ENCODE peak calls at places on chromosomes 16 and 17, in eight cellular contexts. One of them, this sample, is unnamed.

GRCh38 chr16:2728034-2728433 is 8.0 kb upstream of the PRSS27 start:
- DNase-seq in WTC11: no peak
- DNase-seq in HepG2: no peak
- DNase-seq in HCT116: no peak
- DNase-seq in A549: no peak
- DNase-seq in endothelial cell of umbilical vein: no peak
- DNase-seq in K562: no peak
- DNase-seq in SK-N-SH: no peak
- DNase-seq in this sample: no peak

GRCh38 chr16:81451753-81452680 is 7.4 kb downstream of the CMIP start:
- DNase-seq in endothelial cell of umbilical vein: no peak
- DNase-seq in A549: no peak
- DNase-seq in HCT116: no peak
- DNase-seq in K562: peak
- DNase-seq in HepG2: peak
- DNase-seq in SK-N-SH: no peak
- DNase-seq in WTC11: no peak
- DNase-seq in this sample: peak

GRCh38 chr17:41655611-41656111 is 31.3 kb upstream of the KRT17 start:
- DNase-seq in HepG2: no peak
- DNase-seq in SK-N-SH: no peak
- DNase-seq in HCT116: no peak
- DNase-seq in endothelial cell of umbilical vein: no peak
- DNase-seq in A549: peak
- DNase-seq in K562: no peak
- DNase-seq in WTC11: peak
- DNase-seq in this sample: no peak

GRCh38 chr17:27218719-27219488 is 75.0 kb upstream of the WSB1 start:
- DNase-seq in HCT116: no peak
- DNase-seq in HepG2: no peak
- DNase-seq in K562: no peak
- DNase-seq in A549: no peak
- DNase-seq in SK-N-SH: no peak
- DNase-seq in WTC11: no peak
- DNase-seq in endothelial cell of umbilical vein: no peak
- DNase-seq in this sample: no peak

GRCh38 chr16:22139732-22140131 is 22.6 kb upstream of the SDR42E2 start:
- DNase-seq in HCT116: no peak
- DNase-seq in endothelial cell of umbilical vein: no peak
- DNase-seq in SK-N-SH: no peak
- DNase-seq in A549: no peak
- DNase-seq in WTC11: no peak
- DNase-seq in K562: no peak
- DNase-seq in HepG2: no peak
- DNase-seq in this sample: no peak

GRCh38 chr17:57114085-57114673 is 29.1 kb downstream of the AKAP1 start:
- DNase-seq in SK-N-SH: peak
- DNase-seq in WTC11: peak
- DNase-seq in HCT116: no peak
- DNase-seq in K562: peak
- DNase-seq in A549: peak
- DNase-seq in HepG2: peak
- DNase-seq in endothelial cell of umbilical vein: peak
- DNase-seq in this sample: peak

GRCh38 chr17:65283704-65284103 is 146.5 kb downstream of the RGS9 start:
- DNase-seq in WTC11: no peak
- DNase-seq in HepG2: no peak
- DNase-seq in endothelial cell of umbilical vein: peak
- DNase-seq in HCT116: no peak
- DNase-seq in K562: no peak
- DNase-seq in SK-N-SH: no peak
- DNase-seq in A549: no peak
- DNase-seq in this sample: no peak

GRCh38 chr17:17027442-17028058 is 14.7 kb upstream of the MPRIP start:
- DNase-seq in HepG2: no peak
- DNase-seq in SK-N-SH: no peak
- DNase-seq in A549: no peak
- DNase-seq in K562: no peak
- DNase-seq in WTC11: no peak
- DNase-seq in endothelial cell of umbilical vein: no peak
- DNase-seq in HCT116: no peak
- DNase-seq in this sample: no peak

GRCh38 chr16:17293813-17294558 is 176.8 kb downstream of the XYLT1 start:
- DNase-seq in A549: no peak
- DNase-seq in HCT116: no peak
- DNase-seq in WTC11: no peak
- DNase-seq in HepG2: no peak
- DNase-seq in endothelial cell of umbilical vein: no peak
- DNase-seq in SK-N-SH: no peak
- DNase-seq in K562: no peak
- DNase-seq in this sample: no peak
- TF ChIP-seq CTCF in A549: no peak
- TF ChIP-seq CTCF in HCT116: no peak
- TF ChIP-seq CTCF in WTC11: no peak
- TF ChIP-seq CTCF in HepG2: peak
- TF ChIP-seq CTCF in endothelial cell of umbilical vein: no peak
- TF ChIP-seq CTCF in SK-N-SH: no peak
- TF ChIP-seq CTCF in K562: no peak
- TF ChIP-seq CTCF in this sample: no peak

GRCh38 chr17:61009619-61010018 is 332.0 kb downstream of the BCAS3 start:
- DNase-seq in endothelial cell of umbilical vein: peak
- DNase-seq in A549: no peak
- DNase-seq in HCT116: no peak
- DNase-seq in HepG2: no peak
- DNase-seq in SK-N-SH: no peak
- DNase-seq in WTC11: no peak
- DNase-seq in K562: no peak
- DNase-seq in this sample: no peak
- TF ChIP-seq MAX in endothelial cell of umbilical vein: no peak
- TF ChIP-seq MAX in A549: no peak
- TF ChIP-seq MAX in HCT116: no peak
- TF ChIP-seq MAX in HepG2: no peak
- TF ChIP-seq MAX in SK-N-SH: no peak
- TF ChIP-seq MAX in WTC11: no peak
- TF ChIP-seq MAX in K562: no peak
- TF ChIP-seq MAX in this sample: no peak

GRCh38 chr16:56269824-56270684 is 78.8 kb downstream of the GNAO1 start:
- DNase-seq in SK-N-SH: no peak
- DNase-seq in endothelial cell of umbilical vein: no peak
- DNase-seq in K562: peak
- DNase-seq in A549: peak
- DNase-seq in HCT116: no peak
- DNase-seq in WTC11: peak
- DNase-seq in HepG2: peak
- DNase-seq in this sample: no peak
- TF ChIP-seq CTCF in SK-N-SH: no peak
- TF ChIP-seq CTCF in endothelial cell of umbilical vein: no peak
- TF ChIP-seq CTCF in K562: peak
- TF ChIP-seq CTCF in A549: no peak
- TF ChIP-seq CTCF in HCT116: no peak
- TF ChIP-seq CTCF in WTC11: no peak
- TF ChIP-seq CTCF in HepG2: peak
- TF ChIP-seq CTCF in this sample: no peak

GRCh38 chr16:716250-716607 is 1.3 kb downstream of the METRN start:
- DNase-seq in A549: peak
- DNase-seq in SK-N-SH: peak
- DNase-seq in endothelial cell of umbilical vein: no peak
- DNase-seq in HCT116: no peak
- DNase-seq in WTC11: peak
- DNase-seq in K562: peak
- DNase-seq in HepG2: peak
- DNase-seq in this sample: no peak
- TF ChIP-seq MAX in A549: no peak
- TF ChIP-seq MAX in SK-N-SH: no peak
- TF ChIP-seq MAX in endothelial cell of umbilical vein: no peak
- TF ChIP-seq MAX in HCT116: no peak
- TF ChIP-seq MAX in WTC11: no peak
- TF ChIP-seq MAX in K562: no peak
- TF ChIP-seq MAX in HepG2: no peak
- TF ChIP-seq MAX in this sample: no peak

GRCh38 chr17:76528528-76529223 is 8.8 kb downstream of the CYGB start:
- DNase-seq in SK-N-SH: peak
- DNase-seq in endothelial cell of umbilical vein: no peak
- DNase-seq in WTC11: no peak
- DNase-seq in A549: no peak
- DNase-seq in K562: peak
- DNase-seq in HCT116: no peak
- DNase-seq in HepG2: no peak
- DNase-seq in this sample: peak
- TF ChIP-seq CTCF in SK-N-SH: peak
- TF ChIP-seq CTCF in endothelial cell of umbilical vein: no peak
- TF ChIP-seq CTCF in WTC11: no peak
- TF ChIP-seq CTCF in A549: peak
- TF ChIP-seq CTCF in K562: peak
- TF ChIP-seq CTCF in HCT116: peak
- TF ChIP-seq CTCF in HepG2: no peak
- TF ChIP-seq CTCF in this sample: peak

This sample was measured in NB4.